ENCODE peak calls at places on chromosomes 12 and 14, in six cellular contexts. C is fibroblast of lung; K is B cell; V is AG08395; U is activated naive CD4-positive, alpha-beta T cell treated with anti-CD3 and anti-CD28 coated beads, Interleukin-2, amount 50 U/mL, for 16 hours; F is NCI-H69. O is an unnamed sample.

GRCh38 chr14:74065746-74066575 is 18.3 kb downstream of the ALDH6A1 start:
- DNase-seq in C (peak; percentile 75), K (no peak), V (no peak), U (no peak), F (no peak), O (peak; percentile 81)

GRCh38 chr14:69999246-69999645 is 120.0 kb downstream of the SMOC1 start:
- DNase-seq in C (peak; percentile 97), K (no peak), V (no peak), U (no peak), F (peak; percentile 99), O (peak; percentile 98)

GRCh38 chr12:64560395-64561301 is 49.6 kb upstream of the RASSF3 start:
- DNase-seq in C (peak; percentile 100), K (no peak), V (peak; percentile 79), U (no peak), F (peak; percentile 63), O (peak; percentile 98)

GRCh38 chr12:69630191-69630590 is 19.5 kb upstream of the LRRC10 start:
- DNase-seq in C (no peak), K (no peak), V (peak; percentile 25), U (no peak), F (peak; percentile 1), O (no peak)

GRCh38 chr14:101876539-101876938 is 87.8 kb upstream of the DYNC1H1 start:
- DNase-seq in C (peak; percentile 55), K (peak; percentile 79), V (peak; percentile 59), U (peak; percentile 74), F (no peak), O (no peak)

GRCh38 chr12:27474344-27474743 is 27.8 kb downstream of the SMCO2 start:
- DNase-seq in C (peak; percentile 75), K (no peak), V (peak; percentile 79), U (no peak), F (no peak), O (peak; percentile 83)

GRCh38 chr12:47909839-47910465 is 5.2 kb upstream of the VDR start:
- DNase-seq in C (no peak), K (no peak), V (no peak), U (no peak), F (no peak), O (no peak)

GRCh38 chr14:64689292-64689691 is 14.9 kb upstream of the PLEKHG3 start:
- DNase-seq in C (no peak), K (no peak), V (no peak), U (no peak), F (no peak), O (no peak)

GRCh38 chr12:67928621-67929369 is 60.5 kb upstream of the IFNG-AS1 start:
- DNase-seq in C (no peak), K (no peak), V (no peak), U (no peak), F (no peak), O (no peak)

GRCh38 chr12:119204137-119204536 is 25.4 kb downstream of the HSPB8 start:
- DNase-seq in C (no peak), K (no peak), V (no peak), U (no peak), F (no peak), O (no peak)

GRCh38 chr12:49525942-49526341 is 12.9 kb upstream of the KCNH3 start:
- DNase-seq in C (no peak), K (no peak), V (no peak), U (no peak), F (no peak), O (no peak)

GRCh38 chr14:29144598-29144997 is 378.0 kb downstream of the FOXG1 start:
- DNase-seq in C (peak; percentile 99), K (no peak), V (peak; percentile 76), U (no peak), F (no peak), O (peak; percentile 96)

O was measured in HCEC 1CT.